ENCODE peak calls at places on chromosomes 6 and 20, in four cellular contexts. Z is SK-N-SH, T is K562, D is H1. H is an unnamed sample.

GRCh38 chr20:6702144-6702543 is 65.3 kb upstream of the BMP2 start:
- DNase-seq in Z (no peak), T (no peak), D (no peak), H (no peak)

GRCh38 chr20:57153238-57153905 is 113.1 kb downstream of the BMP7 start:
- DNase-seq in Z (no peak), T (no peak), D (no peak), H (no peak)

GRCh38 chr6:130147151-130147550 is 75.6 kb downstream of the SAMD3 start:
- DNase-seq in Z (no peak), T (no peak), D (no peak), H (no peak)

GRCh38 chr6:28589952-28590340 is 64.3 kb downstream of the GPX5 start:
- DNase-seq in Z (no peak), T (no peak), D (no peak), H (no peak)

GRCh38 chr6:133947302-133947900 is 5.6 kb upstream of the TBPL1 start:
- DNase-seq in Z (no peak), T (no peak), D (no peak), H (no peak)

GRCh38 chr6:14276667-14277404 is 159.3 kb downstream of the CD83 start:
- DNase-seq in Z (no peak), T (no peak), D (no peak), H (no peak)

GRCh38 chr6:156779206-156780116 is 2.3 kb downstream of the ARID1B start:
- DNase-seq in Z (peak), T (peak), D (no peak), H (peak)

GRCh38 chr6:122352958-122353357 is 46.5 kb upstream of the HSF2 start:
- DNase-seq in Z (no peak), T (no peak), D (no peak), H (no peak)

GRCh38 chr20:25071722-25072121 is 10.2 kb downstream of the VSX1 start:
- DNase-seq in Z (no peak), T (no peak), D (no peak), H (peak)

GRCh38 chr6:28940294-28940858 is 16.6 kb upstream of the TRIM27 start:
- DNase-seq in Z (peak), T (peak), D (peak), H (peak)

GRCh38 chr6:169153401-169153800 is 100.2 kb downstream of the THBS2 start:
- DNase-seq in Z (no peak), T (no peak), D (no peak), H (no peak)

GRCh38 chr20:55172310-55173002 is 697.1 kb downstream of the DOK5 start:
- DNase-seq in Z (no peak), T (no peak), D (no peak), H (no peak)
- TF ChIP-seq TEAD4 in Z (no peak), T (no peak), D (no peak), H (no peak)

GRCh38 chr20:31603822-31604566 is 1.1 kb upstream of the ID1 start:
- DNase-seq in Z (peak), T (peak), D (peak), H (peak)

GRCh38 chr20:31606678-31606927 is 1.5 kb downstream of the ID1 start:
- DNase-seq in Z (no peak), T (no peak), D (no peak), H (no peak)

GRCh38 chr20:31605902-31606677 is 1.0 kb downstream of the ID1 start:
- DNase-seq in Z (peak), T (no peak), D (no peak), H (peak)

GRCh38 chr20:31604567-31605030 is 490 bp upstream of the ID1 start:
- DNase-seq in Z (no peak), T (no peak), D (no peak), H (no peak)

DNA sequence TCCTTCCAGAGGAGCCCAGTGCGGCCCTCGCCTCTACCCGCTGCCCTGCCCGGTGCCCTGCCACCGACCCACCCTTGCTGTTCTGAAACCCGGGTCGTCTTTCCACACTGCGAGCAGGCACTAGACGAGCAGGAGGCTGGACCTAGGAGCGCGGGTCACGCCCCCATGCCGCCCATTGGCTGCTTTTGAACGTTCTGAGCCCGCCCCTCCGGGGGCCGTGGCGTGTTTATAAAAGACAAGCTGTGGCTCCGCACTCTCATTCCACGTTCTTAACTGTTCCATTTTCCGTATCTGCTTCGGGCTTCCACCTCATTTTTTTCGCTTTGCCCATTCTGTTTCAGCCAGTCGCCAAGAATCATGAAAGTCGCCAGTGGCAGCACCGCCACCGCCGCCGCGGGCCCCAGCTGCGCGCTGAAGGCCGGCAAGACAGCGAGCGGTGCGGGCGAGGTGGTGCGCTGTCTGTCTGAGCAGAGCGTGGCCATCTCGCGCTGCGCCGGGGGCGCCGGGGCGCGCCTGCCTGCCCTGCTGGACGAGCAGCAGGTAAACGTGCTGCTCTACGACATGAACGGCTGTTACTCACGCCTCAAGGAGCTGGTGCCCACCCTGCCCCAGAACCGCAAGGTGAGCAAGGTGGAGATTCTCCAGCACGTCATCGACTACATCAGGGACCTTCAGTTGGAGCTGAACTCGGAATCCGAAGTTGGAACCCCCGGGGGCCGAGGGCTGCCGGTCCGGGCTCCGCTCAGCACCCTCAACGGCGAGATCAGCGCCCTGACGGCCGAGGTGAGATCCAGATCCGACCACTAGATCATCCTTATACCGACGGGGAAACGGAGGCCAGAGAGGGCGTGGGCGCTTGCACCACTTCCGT is at the start of gene ID1:
- DNase-seq in Z (peak), T (peak), D (peak), H (peak)
- TF ChIP-seq TEAD4 in Z (peak), T (no peak), D (no peak), H (peak)

GRCh38 chr6:108748063-108748462 is 100.2 kb upstream of the ARMC2 start:
- DNase-seq in Z (no peak), T (no peak), D (no peak), H (no peak)

GRCh38 chr6:108746841-108747575 is 101.2 kb upstream of the ARMC2 start:
- DNase-seq in Z (no peak), T (no peak), D (no peak), H (no peak)

GRCh38 chr6:108746411-108746810 is 101.8 kb upstream of the ARMC2 start:
- DNase-seq in Z (no peak), T (no peak), D (no peak), H (no peak)

GRCh38 chr6:108750801-108751200 is 97.4 kb upstream of the ARMC2 start:
- DNase-seq in Z (no peak), T (no peak), D (no peak), H (no peak)

GRCh38 chr6:108748959-108749358 is 99.3 kb upstream of the ARMC2 start:
- DNase-seq in Z (no peak), T (no peak), D (no peak), H (no peak)
- TF ChIP-seq TEAD4 in Z (no peak), T (no peak), D (no peak), H (no peak)

DNA sequence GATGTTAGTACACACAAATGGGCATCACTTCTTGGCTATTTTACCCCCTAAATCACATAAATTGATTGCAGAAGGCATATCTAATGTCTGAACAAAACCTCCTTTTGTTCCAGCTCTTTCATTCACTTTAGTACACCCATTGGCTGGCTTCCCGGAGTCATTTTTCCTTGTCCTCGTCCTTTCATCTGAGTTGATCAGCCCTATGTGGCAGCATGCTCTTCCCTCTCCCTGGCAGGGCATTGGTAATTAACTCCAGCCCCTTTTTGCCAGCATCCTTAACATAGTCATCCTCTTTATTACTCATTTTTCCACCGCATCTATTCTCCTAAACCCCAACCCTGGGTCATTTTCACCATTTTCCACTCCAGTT is 6.1 kb downstream of the ENPP3 start:
- DNase-seq in Z (no peak), T (no peak), D (no peak), H (no peak)
- TF ChIP-seq TEAD4 in Z (no peak), T (no peak), D (no peak), H (no peak)

DNA sequence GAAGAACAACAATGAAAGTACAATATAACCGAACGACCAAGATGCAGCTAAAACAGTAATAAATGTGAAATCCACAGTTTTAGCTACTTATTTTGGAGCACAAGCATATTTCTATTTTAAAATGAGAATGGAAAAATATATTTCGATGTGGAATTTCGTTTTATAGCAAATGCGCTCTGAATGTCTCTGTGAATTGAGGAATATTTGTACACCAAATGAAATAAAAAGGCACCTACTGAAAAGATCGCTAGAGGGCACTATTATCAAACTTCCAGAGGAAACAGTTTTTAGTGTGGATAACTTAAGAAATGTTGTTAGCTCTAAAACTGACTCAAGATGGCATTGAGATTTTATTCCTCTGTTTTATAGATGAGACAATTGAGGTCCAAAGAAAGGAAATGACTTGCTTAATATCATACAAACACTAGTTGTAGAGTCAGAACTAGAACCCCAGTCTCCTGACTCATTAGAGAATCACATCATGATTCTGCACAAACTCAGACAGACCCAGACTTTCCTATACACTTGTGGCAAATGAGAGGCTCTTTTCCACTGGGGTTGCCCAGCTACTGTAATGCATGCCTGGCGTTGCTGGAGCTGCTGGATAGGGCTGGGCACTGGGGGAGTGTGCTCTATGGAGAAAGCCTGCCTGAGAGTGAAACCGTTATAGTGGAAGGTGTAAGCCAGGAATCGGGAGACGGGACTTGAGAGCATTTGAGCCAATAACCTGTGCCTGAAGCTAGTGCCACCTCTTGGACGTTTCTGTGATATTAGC is 51.9 kb downstream of the GCLC start:
- DNase-seq in Z (peak), T (peak), D (no peak), H (peak)
- TF ChIP-seq TEAD4 in Z (no peak), T (no peak), D (no peak), H (no peak)

GRCh38 chr20:44648068-44648467 is 3.4 kb downstream of the ADA start:
- DNase-seq in Z (no peak), T (no peak), D (no peak), H (no peak)
- TF ChIP-seq TEAD4 in Z (no peak), T (no peak), D (no peak), H (no peak)

H was measured in WTC11.